ENCODE peak calls at places on chromosomes 3 and 15, in eight cellular contexts. W is GM23248, S is tibial nerve, Y is upper lobe of right lung, M is A549, I is testis, E is cardiac muscle cell, B is dorsolateral prefrontal cortex. R is an unnamed sample.

GRCh38 chr3:24591661-24592555 is 97.3 kb upstream of the THRB start:
- DNase-seq in Y (no peak), B (no peak), S (no peak), W (peak; percentile 94), I (no peak), E (no peak), M (no peak), R (no peak)

GRCh38 chr15:80674245-80674614 is 20.9 kb upstream of the ABHD17C start:
- DNase-seq in Y (no peak), M (no peak), I (no peak), B (no peak), E (no peak), W (peak; percentile 15), S (no peak), R (no peak)

GRCh38 chr3:139292192-139292591 is 51.6 kb upstream of the MRPS22 start:
- DNase-seq in B (no peak), E (no peak), M (no peak), S (no peak), I (no peak), W (peak; percentile 58), Y (no peak), R (no peak)

GRCh38 chr3:88195951-88196434 is 46.2 kb downstream of the C3orf38 start:
- DNase-seq in S (no peak), I (no peak), Y (no peak), W (peak; percentile 19), M (no peak), B (no peak), E (no peak), R (no peak)

GRCh38 chr3:30203301-30203700 is 403.1 kb upstream of the TGFBR2 start:
- DNase-seq in B (no peak), E (no peak), I (no peak), W (peak; percentile 70), S (no peak), Y (no peak), M (no peak), R (no peak)

GRCh38 chr15:26665950-26666921 is 106.6 kb downstream of the GABRB3 start:
- DNase-seq in W (no peak), M (no peak), B (peak; percentile 26), I (no peak), E (peak; percentile 49), Y (no peak), S (no peak), R (peak; percentile 16)

GRCh38 chr15:41891226-41891625 is 2.6 kb downstream of the SPTBN5 start:
- DNase-seq in W (no peak), I (no peak), E (no peak), Y (no peak), M (no peak), S (no peak), B (no peak), R (peak; percentile 41)

GRCh38 chr3:186895406-186895805 is 34.9 kb upstream of the ST6GAL1 start:
- DNase-seq in E (no peak), Y (no peak), I (no peak), B (no peak), M (no peak), W (no peak), S (no peak), R (peak; percentile 58)

GRCh38 chr15:54840999-54841398 is 355.7 kb downstream of the RSL24D1 start:
- DNase-seq in E (peak; percentile 58), S (no peak), B (no peak), W (no peak), M (no peak), I (no peak), Y (no peak), R (no peak)

GRCh38 chr3:126438746-126439145 is 36.9 kb downstream of the ZXDC start:
- DNase-seq in I (peak; percentile 5), B (no peak), S (no peak), W (no peak), M (no peak), Y (peak; percentile 17), E (no peak), R (no peak)

GRCh38 chr3:185225523-185225922 is 28.3 kb downstream of the EHHADH start:
- DNase-seq in M (no peak), I (no peak), B (no peak), W (peak; percentile 79), E (no peak), S (no peak), Y (no peak), R (no peak)

GRCh38 chr3:111307676-111308075 is 234.3 kb upstream of the CD96 start:
- DNase-seq in W (no peak), I (no peak), M (no peak), E (no peak), Y (no peak), B (no peak), S (no peak), R (no peak)

GRCh38 chr3:72105306-72105705 is 320.4 kb upstream of the PROK2 start:
- DNase-seq in S (no peak), I (no peak), B (no peak), M (no peak), E (no peak), Y (no peak), W (peak; percentile 14), R (no peak)

GRCh38 chr3:107956991-107957467 is 133.8 kb downstream of the CD47 start:
- DNase-seq in S (peak; percentile 79), Y (peak; percentile 67), W (peak; percentile 91), B (peak; percentile 80), E (no peak), I (peak; percentile 87), M (no peak), R (no peak)

GRCh38 chr15:89002281-89002761 is 85.9 kb upstream of the ABHD2 start:
- DNase-seq in B (no peak), S (no peak), M (peak; percentile 51), I (no peak), E (peak; percentile 31), Y (peak; percentile 72), W (peak; percentile 90), R (no peak)

GRCh38 chr3:195806211-195806915 is 5.4 kb downstream of the MUC4 start:
- DNase-seq in M (no peak), E (no peak), B (no peak), Y (no peak), I (no peak), S (no peak), W (no peak), R (no peak)

GRCh38 chr3:14369675-14370669 is 32.4 kb upstream of the SLC6A6 start:
- DNase-seq in W (no peak), I (no peak), B (no peak), E (peak; percentile 36), M (peak; percentile 48), S (no peak), Y (peak; percentile 77), R (peak; percentile 92)

GRCh38 chr3:146277953-146278631 is 27.2 kb upstream of the PLSCR4 start:
- DNase-seq in I (peak; percentile 40), E (no peak), Y (no peak), B (no peak), S (no peak), M (no peak), W (peak; percentile 94), R (no peak)

GRCh38 chr15:29670266-29670665 is 152.0 kb downstream of the TJP1 start:
- DNase-seq in I (peak; percentile 10), E (no peak), B (no peak), Y (no peak), S (no peak), W (no peak), M (no peak), R (no peak)

GRCh38 chr3:16885948-16886683 is 1.4 kb downstream of the PLCL2 start:
- DNase-seq in E (no peak), Y (no peak), W (peak; percentile 62), S (no peak), M (no peak), I (no peak), B (no peak), R (no peak)

GRCh38 chr3:184748219-184749135 is 36.6 kb upstream of the MAGEF1 start:
- DNase-seq in Y (no peak), W (peak; percentile 82), S (no peak), B (no peak), E (peak; percentile 57), M (peak; percentile 21), I (no peak), R (peak; percentile 66)

GRCh38 chr3:28978092-28978491 is 302.8 kb upstream of the RBMS3 start:
- DNase-seq in B (no peak), I (no peak), M (no peak), E (no peak), Y (no peak), W (no peak), S (no peak), R (no peak)
- H3K27ac ChIP-seq in B (no peak overlapping the region), I (no peak overlapping the region), M (no peak overlapping the region), E (no peak overlapping the region), Y (no peak overlapping the region), W (no peak overlapping the region), S (no peak overlapping the region), R (no peak overlapping the region)

GRCh38 chr15:83065431-83065830 is 1.6 kb downstream of the BTBD1 start:
- DNase-seq in M (no peak), Y (no peak), S (no peak), W (peak; percentile 25), B (no peak), I (no peak), E (no peak), R (no peak)

GRCh38 chr15:83064859-83065258 is 2.2 kb downstream of the BTBD1 start:
- DNase-seq in W (peak; percentile 64), E (no peak), M (no peak), B (no peak), S (no peak), Y (no peak), I (no peak), R (no peak)

GRCh38 chr15:83061680-83062079 is 5.4 kb downstream of the BTBD1 start:
- DNase-seq in Y (no peak), W (peak; percentile 50), E (no peak), S (no peak), I (no peak), M (no peak), B (no peak), R (no peak)

GRCh38 chr15:83062768-83063180 is 4.3 kb downstream of the BTBD1 start:
- DNase-seq in M (no peak), B (no peak), W (no peak), E (no peak), S (no peak), Y (no peak), I (no peak), R (no peak)

DNA sequence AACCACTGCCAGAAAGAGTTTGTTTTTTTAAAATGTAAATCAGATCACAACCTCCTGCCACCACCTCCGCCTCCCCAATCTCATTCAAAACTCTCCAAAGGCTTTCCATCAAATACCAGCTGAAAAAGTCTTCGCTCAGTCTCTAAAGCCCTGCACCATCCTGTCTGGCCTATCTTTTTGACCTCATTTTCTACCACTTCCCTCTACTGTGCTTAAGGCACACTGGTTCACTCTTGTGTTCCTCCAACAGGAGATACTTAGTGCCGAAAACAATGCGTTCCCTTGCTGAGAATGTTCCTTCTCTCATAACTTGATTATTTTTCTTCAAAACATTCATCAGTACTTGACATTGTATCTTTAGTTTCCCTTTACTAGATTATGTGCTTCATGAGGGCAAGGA is 3.5 kb downstream of the BTBD1 start:
- DNase-seq in W (no peak), I (no peak), B (no peak), E (no peak), M (no peak), Y (no peak), S (no peak), R (no peak)
- H3K4me3 ChIP-seq in W (no peak overlapping the region), I (no peak overlapping the region), B (peak overlapping the region; percentile 96), E (no peak overlapping the region), M (no peak overlapping the region), Y (peak overlapping the region; percentile 97), S (no peak overlapping the region), R (no peak overlapping the region)

GRCh38 chr15:39167114-39168058 is 413.5 kb upstream of the THBS1 start:
- DNase-seq in S (no peak), E (no peak), W (peak; percentile 14), Y (no peak), M (no peak), I (no peak), B (no peak), R (no peak)
- H3K27ac ChIP-seq in S (peak overlapping the region; percentile 58), E (no peak overlapping the region), W (peak overlapping the region; percentile 71), Y (no peak overlapping the region), M (peak overlapping the region; percentile 32), I (no peak overlapping the region), B (no peak overlapping the region), R (no peak overlapping the region)

GRCh38 chr15:37104413-37105392 is 4.4 kb upstream of the MEIS2 start:
- DNase-seq in Y (no peak), S (no peak), M (no peak), W (no peak), E (no peak), I (no peak), B (no peak), R (peak; percentile 23)
- H3K4me3 ChIP-seq in Y (no peak overlapping the region), S (no peak overlapping the region), M (no peak overlapping the region), W (no peak overlapping the region), E (peak overlapping the region; percentile 98), I (no peak overlapping the region), B (peak overlapping the region; percentile 67), R (peak overlapping the region; percentile 69)